ENCODE peak calls at places on chromosome 3, in five cellular contexts. One of them, this sample, is unnamed. For H3K36me3, the result is how much of the 10 kb centered on the place peaks cover.

GRCh38 chr3:63955830-63956545 is 43.8 kb upstream of the SCAANT1 start:
- DNase-seq in neuronal stem cell: no peak
- DNase-seq in ovary: no peak
- DNase-seq in uterus: no peak
- DNase-seq in psoas muscle: no peak
- DNase-seq in this sample: no peak

GRCh38 chr3:183317271-183317670 is 64.2 kb downstream of the B3GNT5 start:
- DNase-seq in ovary: no peak
- DNase-seq in neuronal stem cell: no peak
- DNase-seq in uterus: no peak
- DNase-seq in psoas muscle: no peak
- DNase-seq in this sample: no peak

GRCh38 chr3:49300595-49300994 is 23.6 kb upstream of the C3orf62 start:
- DNase-seq in neuronal stem cell: no peak
- DNase-seq in psoas muscle: no peak
- DNase-seq in ovary: no peak
- DNase-seq in uterus: no peak
- DNase-seq in this sample: no peak

GRCh38 chr3:4355401-4356224 is 52.4 kb downstream of the SETMAR start:
- DNase-seq in neuronal stem cell: no peak
- DNase-seq in psoas muscle: peak
- DNase-seq in ovary: peak
- DNase-seq in uterus: peak
- DNase-seq in this sample: peak

GRCh38 chr3:55654123-55654787 is 167.1 kb upstream of the WNT5A start:
- DNase-seq in ovary: no peak
- DNase-seq in psoas muscle: no peak
- DNase-seq in neuronal stem cell: no peak
- DNase-seq in uterus: no peak
- DNase-seq in this sample: no peak

GRCh38 chr3:8542190-8542980 is 40.8 kb downstream of the LMCD1 start:
- DNase-seq in neuronal stem cell: no peak
- DNase-seq in psoas muscle: no peak
- DNase-seq in uterus: no peak
- DNase-seq in ovary: no peak
- DNase-seq in this sample: no peak

GRCh38 chr3:22474706-22475470 is 723.9 kb upstream of the ZNF385D start:
- DNase-seq in uterus: no peak
- DNase-seq in psoas muscle: peak
- DNase-seq in ovary: no peak
- DNase-seq in neuronal stem cell: no peak
- DNase-seq in this sample: no peak

GRCh38 chr3:27279153-27279552 is 90.0 kb downstream of the NEK10 start:
- DNase-seq in neuronal stem cell: no peak
- DNase-seq in psoas muscle: no peak
- DNase-seq in uterus: no peak
- DNase-seq in ovary: no peak
- DNase-seq in this sample: peak

GRCh38 chr3:49666592-49666991 is 7.6 kb upstream of the APEH start:
- DNase-seq in ovary: no peak
- DNase-seq in psoas muscle: no peak
- DNase-seq in neuronal stem cell: no peak
- DNase-seq in uterus: no peak
- DNase-seq in this sample: peak

GRCh38 chr3:195204360-195205166 is 66.4 kb downstream of the XXYLT1 start:
- DNase-seq in ovary: no peak
- DNase-seq in neuronal stem cell: peak
- DNase-seq in uterus: peak
- DNase-seq in psoas muscle: no peak
- DNase-seq in this sample: no peak

GRCh38 chr3:52805270-52806039 is 10.9 kb downstream of the ITIH3 start:
- DNase-seq in neuronal stem cell: no peak
- DNase-seq in uterus: no peak
- DNase-seq in ovary: no peak
- DNase-seq in psoas muscle: no peak
- DNase-seq in this sample: no peak
- H3K36me3 ChIP-seq in neuronal stem cell: under half
- H3K36me3 ChIP-seq in uterus: under half
- H3K36me3 ChIP-seq in ovary: under half
- H3K36me3 ChIP-seq in psoas muscle: under half
- H3K36me3 ChIP-seq in this sample: half or more

GRCh38 chr3:138267083-138267482 is 62.6 kb downstream of the NME9 start:
- DNase-seq in uterus: no peak
- DNase-seq in ovary: no peak
- DNase-seq in psoas muscle: no peak
- DNase-seq in neuronal stem cell: no peak
- DNase-seq in this sample: no peak
- H3K36me3 ChIP-seq in uterus: under half
- H3K36me3 ChIP-seq in ovary: under half
- H3K36me3 ChIP-seq in psoas muscle: under half
- H3K36me3 ChIP-seq in neuronal stem cell: half or more
- H3K36me3 ChIP-seq in this sample: under half

GRCh38 chr3:123089611-123090301 is 22.9 kb downstream of the PDIA5 start:
- DNase-seq in psoas muscle: peak
- DNase-seq in ovary: peak
- DNase-seq in neuronal stem cell: no peak
- DNase-seq in uterus: no peak
- DNase-seq in this sample: peak

GRCh38 chr3:123093696-123094095 is 26.9 kb downstream of the PDIA5 start:
- DNase-seq in neuronal stem cell: no peak
- DNase-seq in psoas muscle: no peak
- DNase-seq in uterus: no peak
- DNase-seq in ovary: no peak
- DNase-seq in this sample: no peak

GRCh38 chr3:123088360-123088759 is 21.5 kb downstream of the PDIA5 start:
- DNase-seq in uterus: no peak
- DNase-seq in neuronal stem cell: no peak
- DNase-seq in psoas muscle: no peak
- DNase-seq in ovary: no peak
- DNase-seq in this sample: no peak

GRCh38 chr3:123092243-123092642 is 25.4 kb downstream of the PDIA5 start:
- DNase-seq in neuronal stem cell: no peak
- DNase-seq in ovary: no peak
- DNase-seq in psoas muscle: no peak
- DNase-seq in uterus: no peak
- DNase-seq in this sample: no peak

GRCh38 chr3:123090700-123091585 is 24.1 kb downstream of the PDIA5 start:
- DNase-seq in ovary: no peak
- DNase-seq in psoas muscle: no peak
- DNase-seq in uterus: no peak
- DNase-seq in neuronal stem cell: peak
- DNase-seq in this sample: no peak
- H3K36me3 ChIP-seq in ovary: under half
- H3K36me3 ChIP-seq in psoas muscle: under half
- H3K36me3 ChIP-seq in uterus: under half
- H3K36me3 ChIP-seq in neuronal stem cell: half or more
- H3K36me3 ChIP-seq in this sample: under half

GRCh38 chr3:132536442-132537153 is 60.5 kb upstream of the ACKR4 start:
- DNase-seq in ovary: no peak
- DNase-seq in psoas muscle: no peak
- DNase-seq in uterus: no peak
- DNase-seq in neuronal stem cell: no peak
- DNase-seq in this sample: no peak
- H3K36me3 ChIP-seq in ovary: under half
- H3K36me3 ChIP-seq in psoas muscle: under half
- H3K36me3 ChIP-seq in uterus: under half
- H3K36me3 ChIP-seq in neuronal stem cell: half or more
- H3K36me3 ChIP-seq in this sample: under half

GRCh38 chr3:52754373-52754772 is 16.4 kb downstream of the NEK4 start:
- DNase-seq in psoas muscle: no peak
- DNase-seq in ovary: no peak
- DNase-seq in uterus: no peak
- DNase-seq in neuronal stem cell: no peak
- DNase-seq in this sample: no peak
- H3K36me3 ChIP-seq in psoas muscle: under half
- H3K36me3 ChIP-seq in ovary: under half
- H3K36me3 ChIP-seq in uterus: under half
- H3K36me3 ChIP-seq in neuronal stem cell: half or more
- H3K36me3 ChIP-seq in this sample: half or more

GRCh38 chr3:57862894-57863293 is 106.8 kb downstream of the SLMAP start:
- DNase-seq in uterus: no peak
- DNase-seq in psoas muscle: no peak
- DNase-seq in ovary: no peak
- DNase-seq in neuronal stem cell: no peak
- DNase-seq in this sample: no peak

GRCh38 chr3:57864853-57865252 is 108.7 kb downstream of the SLMAP start:
- DNase-seq in uterus: no peak
- DNase-seq in psoas muscle: no peak
- DNase-seq in ovary: no peak
- DNase-seq in neuronal stem cell: no peak
- DNase-seq in this sample: no peak

DNA sequence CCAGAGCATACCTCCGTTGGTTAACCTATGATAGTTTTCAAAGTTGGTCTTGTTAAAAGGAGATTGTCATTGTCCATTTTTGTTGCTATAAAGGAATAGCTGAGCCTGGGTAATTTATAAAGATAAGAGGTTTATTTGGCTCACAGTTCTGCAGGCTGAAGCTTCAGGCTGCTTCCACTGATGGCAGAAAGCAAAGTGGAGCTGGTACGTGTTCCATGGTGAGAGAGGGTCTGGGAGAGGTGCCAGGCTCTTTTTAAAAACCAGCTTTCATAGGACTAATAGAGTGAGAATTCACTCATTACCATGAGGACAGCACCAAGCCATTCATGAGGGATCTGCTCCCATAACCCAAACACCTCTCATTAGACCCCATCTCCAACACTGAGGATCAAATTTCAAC is 107.3 kb downstream of the SLMAP start:
- DNase-seq in neuronal stem cell: no peak
- DNase-seq in uterus: no peak
- DNase-seq in psoas muscle: no peak
- DNase-seq in ovary: no peak
- DNase-seq in this sample: no peak
- H3K36me3 ChIP-seq in neuronal stem cell: half or more
- H3K36me3 ChIP-seq in uterus: under half
- H3K36me3 ChIP-seq in psoas muscle: under half
- H3K36me3 ChIP-seq in ovary: under half
- H3K36me3 ChIP-seq in this sample: under half

DNA sequence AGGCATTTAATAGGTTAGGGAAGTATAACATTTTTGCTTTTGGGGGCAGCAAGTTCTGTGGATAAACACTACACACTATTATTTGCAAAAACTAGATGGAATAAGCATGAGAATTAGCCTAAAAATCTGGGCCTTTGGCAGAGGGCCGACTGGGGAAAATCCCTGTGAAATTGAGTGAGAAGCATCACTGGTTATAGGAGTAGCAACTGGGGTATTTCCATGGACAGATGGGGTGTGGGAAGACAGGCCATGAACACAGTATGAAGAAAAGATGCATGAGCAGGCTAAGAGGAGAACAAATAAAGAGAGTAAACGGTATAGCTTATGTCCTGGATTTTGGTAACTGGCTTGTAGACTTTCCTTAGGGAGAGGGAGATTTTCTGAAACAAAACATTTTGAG is 32.9 kb upstream of the CSPG5 start:
- DNase-seq in ovary: no peak
- DNase-seq in neuronal stem cell: no peak
- DNase-seq in psoas muscle: no peak
- DNase-seq in uterus: no peak
- DNase-seq in this sample: no peak
- H3K36me3 ChIP-seq in ovary: under half
- H3K36me3 ChIP-seq in neuronal stem cell: half or more
- H3K36me3 ChIP-seq in psoas muscle: under half
- H3K36me3 ChIP-seq in uterus: under half
- H3K36me3 ChIP-seq in this sample: under half

GRCh38 chr3:72998489-72998888 is 1.9 kb downstream of the PPP4R2 start:
- DNase-seq in uterus: no peak
- DNase-seq in psoas muscle: no peak
- DNase-seq in neuronal stem cell: no peak
- DNase-seq in ovary: no peak
- DNase-seq in this sample: no peak
- H3K36me3 ChIP-seq in uterus: under half
- H3K36me3 ChIP-seq in psoas muscle: under half
- H3K36me3 ChIP-seq in neuronal stem cell: half or more
- H3K36me3 ChIP-seq in ovary: under half
- H3K36me3 ChIP-seq in this sample: under half

GRCh38 chr3:170564664-170565063 is 21.2 kb downstream of the SLC7A14 start:
- DNase-seq in neuronal stem cell: no peak
- DNase-seq in uterus: no peak
- DNase-seq in psoas muscle: no peak
- DNase-seq in ovary: no peak
- DNase-seq in this sample: no peak
- H3K36me3 ChIP-seq in neuronal stem cell: under half
- H3K36me3 ChIP-seq in uterus: under half
- H3K36me3 ChIP-seq in psoas muscle: under half
- H3K36me3 ChIP-seq in ovary: under half
- H3K36me3 ChIP-seq in this sample: under half

GRCh38 chr3:152446495-152446894 is 177.8 kb downstream of the MBNL1 start:
- DNase-seq in uterus: no peak
- DNase-seq in psoas muscle: no peak
- DNase-seq in neuronal stem cell: no peak
- DNase-seq in ovary: peak
- DNase-seq in this sample: no peak

GRCh38 chr3:152444029-152444641 is 175.4 kb downstream of the MBNL1 start:
- DNase-seq in neuronal stem cell: no peak
- DNase-seq in ovary: no peak
- DNase-seq in psoas muscle: no peak
- DNase-seq in uterus: no peak
- DNase-seq in this sample: no peak

GRCh38 chr3:152445227-152445626 is 176.5 kb downstream of the MBNL1 start:
- DNase-seq in ovary: no peak
- DNase-seq in uterus: no peak
- DNase-seq in neuronal stem cell: no peak
- DNase-seq in psoas muscle: no peak
- DNase-seq in this sample: no peak

GRCh38 chr3:152447509-152447908 is 178.8 kb downstream of the MBNL1 start:
- DNase-seq in neuronal stem cell: no peak
- DNase-seq in psoas muscle: no peak
- DNase-seq in uterus: no peak
- DNase-seq in ovary: no peak
- DNase-seq in this sample: no peak

GRCh38 chr3:152448091-152448490 is 179.4 kb downstream of the MBNL1 start:
- DNase-seq in uterus: no peak
- DNase-seq in neuronal stem cell: no peak
- DNase-seq in psoas muscle: no peak
- DNase-seq in ovary: no peak
- DNase-seq in this sample: no peak
- H3K36me3 ChIP-seq in uterus: under half
- H3K36me3 ChIP-seq in neuronal stem cell: half or more
- H3K36me3 ChIP-seq in psoas muscle: under half
- H3K36me3 ChIP-seq in ovary: under half
- H3K36me3 ChIP-seq in this sample: under half

This sample was measured in right lobe of liver.